ENCODE peak calls at places on chromosomes 16 and 17, in ten cellular contexts. O is breast epithelium; I is lower lobe of right lung; R is K562; Z is adrenal gland; U is Panc1; P is dorsolateral prefrontal cortex; S is A549; B is psoas muscle; E is CD8-positive, alpha-beta T cell. C is an unnamed sample.

GRCh38 chr17:17353625-17354484 is 50.7 kb downstream of the NT5M start:
- DNase-seq in B (no peak), O (peak), P (no peak), E (no peak), S (no peak), U (no peak), R (no peak), Z (no peak), I (no peak), C (no peak)

GRCh38 chr17:9233271-9233599 is 211.9 kb downstream of the NTN1 start:
- DNase-seq in E (no peak), P (no peak), I (peak), B (peak), U (no peak), R (no peak), S (no peak), O (no peak), Z (no peak), C (no peak)

GRCh38 chr17:72117748-72118587 is 2.9 kb upstream of the SOX9 start:
- DNase-seq in Z (no peak), U (no peak), O (no peak), E (no peak), R (no peak), P (no peak), I (no peak), B (no peak), S (no peak), C (no peak)

GRCh38 chr17:5045496-5045895 is 10.3 kb upstream of the SLC52A1 start:
- DNase-seq in I (no peak), O (no peak), E (no peak), R (no peak), S (no peak), B (no peak), P (no peak), Z (no peak), U (no peak), C (no peak)

GRCh38 chr16:84547539-84548058 is 43.1 kb upstream of the MEAK7 start:
- DNase-seq in Z (no peak), U (no peak), I (peak), R (no peak), E (no peak), S (no peak), B (peak), O (no peak), P (no peak), C (no peak)

GRCh38 chr16:88347656-88348376 is 34.9 kb upstream of the ZNF469 start:
- DNase-seq in Z (no peak), R (no peak), E (no peak), S (no peak), B (peak), P (no peak), I (peak), U (no peak), O (no peak), C (no peak)

GRCh38 chr17:73068322-73069153 is 23.9 kb downstream of the SLC39A11 start:
- DNase-seq in Z (no peak), R (no peak), O (no peak), S (no peak), I (no peak), E (no peak), U (no peak), B (no peak), P (no peak), C (no peak)

GRCh38 chr17:74379495-74380085 is 12.3 kb downstream of the GPR142 start:
- DNase-seq in E (peak), I (peak), Z (peak), S (peak), O (peak), R (peak), P (peak), U (no peak), B (peak), C (peak)

GRCh38 chr16:29705030-29705429 is 26.1 kb downstream of the QPRT start:
- DNase-seq in S (no peak), Z (no peak), P (no peak), R (no peak), B (no peak), U (no peak), I (no peak), E (no peak), O (no peak), C (no peak)

GRCh38 chr16:89586853-89587252 is 11.3 kb downstream of the CPNE7 start:
- DNase-seq in U (no peak), R (peak), O (no peak), S (no peak), E (no peak), Z (no peak), I (no peak), B (no peak), P (no peak), C (no peak)

DNA sequence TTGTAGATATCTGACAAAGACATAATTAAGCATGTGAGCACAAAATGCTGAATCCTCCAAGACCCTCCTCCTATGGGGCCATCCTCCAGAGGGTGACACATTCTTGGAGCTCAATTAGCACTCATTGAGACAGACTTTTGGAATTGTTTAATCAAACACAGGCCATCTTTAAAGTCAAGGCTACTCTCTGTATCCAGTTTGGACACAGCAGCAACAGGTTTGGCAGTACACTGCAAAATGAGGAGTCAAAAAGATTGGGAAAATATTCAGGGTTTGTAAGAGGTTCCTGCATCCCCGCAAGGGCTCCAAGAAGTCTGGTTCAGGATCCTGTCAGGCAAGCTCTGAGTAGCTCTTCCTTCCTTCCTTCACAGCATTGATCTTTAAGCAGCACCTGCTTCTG is 1.3 kb downstream of the ITFG1 start:
- DNase-seq in I (no peak), S (no peak), P (no peak), O (no peak), U (no peak), Z (no peak), E (no peak), R (no peak), B (no peak), C (no peak)
- H3K4me3 ChIP-seq in I (peak), S (peak), P (peak), O (no peak), U (peak), Z (no peak), E (no peak), R (peak), B (peak), C (peak)

GRCh38 chr16:77298638-77299360 is 99.6 kb downstream of the SYCE1L start:
- DNase-seq in S (peak), P (no peak), E (no peak), R (no peak), I (no peak), O (no peak), U (peak), B (no peak), Z (no peak), C (no peak)

GRCh38 chr16:77297996-77298637 is 98.9 kb downstream of the SYCE1L start:
- DNase-seq in O (no peak), Z (no peak), U (no peak), B (no peak), E (no peak), R (no peak), P (no peak), S (no peak), I (no peak), C (no peak)

GRCh38 chr16:77300232-77300631 is 101.0 kb downstream of the SYCE1L start:
- DNase-seq in U (no peak), E (no peak), O (no peak), Z (no peak), S (no peak), I (no peak), P (no peak), R (no peak), B (no peak), C (no peak)

GRCh38 chr16:77299395-77299794 is 100.2 kb downstream of the SYCE1L start:
- DNase-seq in R (no peak), O (no peak), Z (no peak), U (no peak), I (no peak), S (no peak), B (no peak), E (no peak), P (no peak), C (peak)

DNA sequence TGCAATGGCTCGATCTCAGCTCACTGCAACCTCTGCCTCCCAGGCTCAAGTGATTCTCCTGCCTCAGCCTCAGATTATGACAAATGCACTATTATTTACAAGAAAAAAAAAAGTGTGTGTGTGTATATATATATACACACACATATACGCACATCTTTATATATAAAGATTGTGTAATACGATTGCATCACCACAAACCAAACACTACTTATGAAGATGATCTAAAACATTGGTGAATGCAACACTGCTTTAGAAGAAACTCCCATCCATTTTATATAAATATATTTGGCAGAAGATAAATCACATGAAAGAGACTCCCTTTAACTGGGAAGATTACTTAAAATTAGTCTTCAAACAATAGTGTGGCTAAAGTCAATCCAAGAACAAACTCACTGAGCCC is 96.7 kb downstream of the SYCE1L start:
- DNase-seq in O (no peak), I (no peak), P (no peak), Z (no peak), R (no peak), E (no peak), S (no peak), B (no peak), U (no peak), C (no peak)
- TF ChIP-seq CTCF in O (no peak), I (no peak), P (no peak), Z (no peak), R (no peak), E (no peak), S (no peak), B (no peak), U (no peak), C (no peak)

GRCh38 chr16:57620316-57621231 is 7.9 kb upstream of the ADGRG1 start:
- DNase-seq in P (no peak), U (no peak), R (no peak), B (peak), O (peak), I (peak), Z (peak), S (no peak), E (no peak), C (no peak)
- H3K4me3 ChIP-seq in P (no peak), U (no peak), R (no peak), B (no peak), O (no peak), I (peak), Z (no peak), S (no peak), E (no peak), C (no peak)

GRCh38 chr16:54493076-54493475 is 206.5 kb upstream of the IRX3 start:
- DNase-seq in B (no peak), S (no peak), P (no peak), I (no peak), E (no peak), R (no peak), U (no peak), Z (no peak), O (no peak), C (no peak)
- TF ChIP-seq CTCF in B (no peak), S (no peak), P (no peak), I (no peak), E (no peak), R (no peak), U (no peak), Z (no peak), O (no peak), C (no peak)

GRCh38 chr16:30838876-30839471 is 52.0 kb upstream of the ZNF629 start:
- DNase-seq in B (no peak), P (no peak), R (no peak), I (no peak), E (no peak), U (no peak), Z (no peak), O (no peak), S (no peak), C (no peak)
- H3K4me3 ChIP-seq in B (no peak), P (no peak), R (no peak), I (no peak), E (no peak), U (no peak), Z (no peak), O (no peak), S (no peak), C (no peak)

GRCh38 chr16:74304835-74305176 is 8.2 kb downstream of the PSMD7 start:
- DNase-seq in E (no peak), Z (no peak), P (no peak), O (no peak), S (no peak), I (no peak), R (no peak), U (no peak), B (no peak), C (no peak)

GRCh38 chr16:74302341-74302740 is 5.7 kb downstream of the PSMD7 start:
- DNase-seq in Z (no peak), R (no peak), S (no peak), B (no peak), E (no peak), O (no peak), U (no peak), I (no peak), P (no peak), C (no peak)

GRCh38 chr16:74305978-74306784 is 9.6 kb downstream of the PSMD7 start:
- DNase-seq in R (no peak), B (no peak), S (no peak), U (no peak), Z (no peak), O (no peak), P (no peak), E (no peak), I (no peak), C (no peak)

GRCh38 chr16:74305286-74305685 is 8.7 kb downstream of the PSMD7 start:
- DNase-seq in O (no peak), P (no peak), B (no peak), R (no peak), S (no peak), Z (no peak), E (no peak), U (no peak), I (no peak), C (no peak)

DNA sequence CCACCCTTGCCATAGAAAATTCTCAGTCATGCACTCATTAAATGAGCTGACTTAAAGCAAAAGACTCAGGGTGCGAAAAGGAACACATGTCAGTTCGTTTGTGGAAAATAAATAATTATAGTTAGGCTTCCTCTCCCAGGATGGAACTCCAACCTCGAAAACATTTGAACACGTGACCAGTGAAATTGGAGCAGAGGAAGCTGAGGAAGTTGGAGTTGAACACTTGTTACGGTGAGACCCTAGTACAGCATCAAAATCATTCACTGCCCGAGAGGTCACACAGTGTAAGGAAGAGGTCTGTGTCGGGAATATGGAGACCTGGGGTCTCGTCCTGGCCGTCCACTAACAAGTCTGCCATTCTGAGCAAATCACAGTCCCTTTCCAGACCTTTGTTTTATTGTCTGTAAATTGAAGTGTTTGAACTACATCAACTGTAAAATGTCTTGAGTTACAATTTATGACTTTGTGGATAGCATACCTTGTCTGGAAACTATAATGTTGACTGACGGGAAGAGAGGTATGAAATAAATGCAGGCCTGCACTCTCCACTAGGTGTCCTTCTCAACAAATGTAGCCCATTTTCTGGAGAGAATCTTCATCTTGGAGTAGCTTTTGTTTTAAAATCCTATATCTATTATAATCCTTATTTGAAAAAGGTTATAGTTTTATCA is 7.7 kb downstream of the PSMD7 start:
- DNase-seq in P (no peak), R (no peak), O (no peak), Z (no peak), U (no peak), I (no peak), B (no peak), E (no peak), S (peak), C (no peak)
- TF ChIP-seq CTCF in P (peak), R (peak), O (no peak), Z (no peak), U (peak), I (no peak), B (peak), E (peak), S (peak), C (peak)

GRCh38 chr17:66468241-66469087 is 166.1 kb downstream of the PRKCA start:
- DNase-seq in P (peak), E (no peak), I (no peak), R (peak), B (no peak), S (no peak), U (no peak), O (no peak), Z (peak), C (no peak)

GRCh38 chr17:66465701-66466100 is 163.3 kb downstream of the PRKCA start:
- DNase-seq in R (no peak), B (no peak), P (no peak), S (no peak), I (no peak), Z (no peak), U (no peak), E (no peak), O (no peak), C (no peak)

GRCh38 chr17:66466421-66466820 is 164.0 kb downstream of the PRKCA start:
- DNase-seq in Z (no peak), E (no peak), P (no peak), B (no peak), U (no peak), R (no peak), I (no peak), O (no peak), S (no peak), C (no peak)

GRCh38 chr17:66467766-66468165 is 165.4 kb downstream of the PRKCA start:
- DNase-seq in B (no peak), S (no peak), E (no peak), O (no peak), U (no peak), P (no peak), R (no peak), Z (no peak), I (no peak), C (no peak)

DNA sequence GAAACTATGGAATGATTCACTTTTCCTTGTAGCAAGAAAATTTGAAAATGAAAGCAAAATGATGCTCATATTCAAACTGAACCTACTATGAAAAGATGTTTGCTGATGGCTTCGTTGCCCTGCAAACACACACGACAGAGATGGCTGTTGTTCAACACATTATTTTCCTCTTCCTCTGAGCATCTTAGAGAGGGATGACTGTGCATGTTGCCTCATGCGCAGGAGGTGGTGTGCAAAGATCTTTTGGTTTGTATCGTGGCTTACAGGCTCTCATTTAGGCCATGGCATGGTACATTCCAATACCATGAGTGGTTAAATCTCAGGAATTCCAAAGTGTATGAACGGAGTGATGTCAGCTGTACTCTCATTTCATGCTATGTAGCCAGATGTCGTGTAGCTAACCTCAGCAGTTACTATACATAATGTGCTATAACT is 164.5 kb downstream of the PRKCA start:
- DNase-seq in R (peak), S (peak), U (peak), O (no peak), B (no peak), E (no peak), I (no peak), P (no peak), Z (peak), C (peak)
- H3K4me3 ChIP-seq in R (no peak), S (peak), U (peak), O (no peak), B (no peak), E (no peak), I (no peak), P (no peak), Z (no peak), C (no peak)

GRCh38 chr17:77724876-77725615 is 233.5 kb upstream of the TNRC6C start:
- DNase-seq in R (no peak), I (no peak), U (no peak), O (no peak), P (no peak), S (no peak), E (no peak), Z (no peak), B (no peak), C (peak)
- TF ChIP-seq CTCF in R (no peak), I (no peak), U (no peak), O (no peak), P (no peak), S (no peak), E (no peak), Z (no peak), B (no peak), C (no peak)

GRCh38 chr17:37490638-37491614 is 1.2 kb downstream of the DUSP14 start:
- DNase-seq in B (peak), O (no peak), S (peak), R (peak), I (no peak), P (peak), E (no peak), Z (peak), U (no peak), C (no peak)

GRCh38 chr17:37493249-37494027 is 3.7 kb downstream of the DUSP14 start:
- DNase-seq in B (no peak), U (no peak), O (no peak), R (no peak), I (no peak), P (no peak), Z (no peak), E (no peak), S (no peak), C (no peak)

GRCh38 chr17:37490022-37490587 is 414 bp downstream of the DUSP14 start:
- DNase-seq in R (no peak), E (peak), P (peak), U (no peak), Z (peak), I (peak), O (peak), B (peak), S (peak), C (no peak)

GRCh38 chr17:37494401-37494831 is 4.7 kb downstream of the DUSP14 start:
- DNase-seq in S (no peak), B (no peak), I (no peak), R (no peak), E (no peak), P (no peak), U (no peak), O (no peak), Z (no peak), C (no peak)

DNA sequence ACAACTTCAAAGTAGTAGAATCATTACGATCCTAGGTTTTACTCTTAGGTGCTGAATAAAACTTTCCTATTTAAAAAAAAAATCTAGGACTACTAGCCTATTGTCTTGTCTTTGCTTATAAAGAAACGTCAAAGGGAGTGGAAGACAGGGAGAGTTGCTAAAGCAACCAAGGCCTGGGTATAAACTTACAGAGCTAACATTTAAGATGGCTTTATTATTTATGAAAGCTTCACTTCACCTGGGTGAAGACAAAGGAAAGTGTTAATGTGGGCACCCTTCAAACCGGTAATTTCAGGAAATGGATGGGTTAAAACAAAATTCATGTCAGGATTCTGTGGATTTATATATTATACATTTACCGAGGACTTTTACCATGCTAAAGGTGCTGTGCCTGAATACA is 2.5 kb downstream of the DUSP14 start:
- DNase-seq in Z (no peak), S (no peak), E (no peak), U (no peak), I (no peak), O (no peak), R (no peak), P (no peak), B (no peak), C (no peak)
- H3K4me3 ChIP-seq in Z (no peak), S (no peak), E (no peak), U (peak), I (no peak), O (no peak), R (peak), P (peak), B (peak), C (no peak)

C was measured in GM12864.